ENCODE peak calls at places on chromosomes 12 and 14, in ten cellular contexts. One of them, this sample, is unnamed. For H3K4me1, the result is how much of the 10 kb centered on the place peaks cover.

GRCh38 chr12:15984963-15985362 is 73.8 kb downstream of the DERA start:
- DNase-seq in fibroblast of lung: no peak
- DNase-seq in Karpas-422: no peak
- DNase-seq in prostate gland: no peak
- DNase-seq in aorta: no peak
- DNase-seq in PC-9: no peak
- DNase-seq in CD4-positive, CD25-positive, alpha-beta regulatory T cell: no peak
- DNase-seq in neural progenitor cell: no peak
- DNase-seq in effector memory CD4-positive, alpha-beta T cell: no peak
- DNase-seq in CD4-positive, alpha-beta memory T cell: no peak
- DNase-seq in this sample: no peak

GRCh38 chr12:71582925-71583324 is 80.7 kb downstream of the ZFC3H1 start:
- DNase-seq in fibroblast of lung: no peak
- DNase-seq in Karpas-422: no peak
- DNase-seq in prostate gland: no peak
- DNase-seq in aorta: no peak
- DNase-seq in PC-9: no peak
- DNase-seq in CD4-positive, CD25-positive, alpha-beta regulatory T cell: no peak
- DNase-seq in neural progenitor cell: no peak
- DNase-seq in effector memory CD4-positive, alpha-beta T cell: no peak
- DNase-seq in CD4-positive, alpha-beta memory T cell: no peak
- DNase-seq in this sample: no peak

GRCh38 chr14:104278214-104278534 is 139.8 kb downstream of the KIF26A start:
- DNase-seq in fibroblast of lung: no peak
- DNase-seq in Karpas-422: no peak
- DNase-seq in prostate gland: no peak
- DNase-seq in aorta: no peak
- DNase-seq in PC-9: no peak
- DNase-seq in CD4-positive, CD25-positive, alpha-beta regulatory T cell: no peak
- DNase-seq in neural progenitor cell: no peak
- DNase-seq in effector memory CD4-positive, alpha-beta T cell: no peak
- DNase-seq in CD4-positive, alpha-beta memory T cell: no peak
- DNase-seq in this sample: no peak

GRCh38 chr12:119988440-119988787 is 622 bp upstream of the BICDL1 start:
- DNase-seq in fibroblast of lung: peak
- DNase-seq in Karpas-422: no peak
- DNase-seq in prostate gland: no peak
- DNase-seq in aorta: no peak
- DNase-seq in PC-9: no peak
- DNase-seq in CD4-positive, CD25-positive, alpha-beta regulatory T cell: no peak
- DNase-seq in neural progenitor cell: no peak
- DNase-seq in effector memory CD4-positive, alpha-beta T cell: no peak
- DNase-seq in CD4-positive, alpha-beta memory T cell: no peak
- DNase-seq in this sample: no peak

GRCh38 chr14:52950898-52951729 is at the start of gene FERMT2:
- DNase-seq in fibroblast of lung: peak
- DNase-seq in Karpas-422: no peak
- DNase-seq in prostate gland: peak
- DNase-seq in aorta: peak
- DNase-seq in PC-9: peak
- DNase-seq in CD4-positive, CD25-positive, alpha-beta regulatory T cell: no peak
- DNase-seq in neural progenitor cell: peak
- DNase-seq in effector memory CD4-positive, alpha-beta T cell: peak
- DNase-seq in CD4-positive, alpha-beta memory T cell: peak
- DNase-seq in this sample: peak

GRCh38 chr12:5096241-5096880 is 52.7 kb downstream of the KCNA5 start:
- DNase-seq in fibroblast of lung: peak
- DNase-seq in Karpas-422: no peak
- DNase-seq in prostate gland: no peak
- DNase-seq in aorta: no peak
- DNase-seq in PC-9: no peak
- DNase-seq in CD4-positive, CD25-positive, alpha-beta regulatory T cell: no peak
- DNase-seq in neural progenitor cell: no peak
- DNase-seq in effector memory CD4-positive, alpha-beta T cell: no peak
- DNase-seq in CD4-positive, alpha-beta memory T cell: no peak
- DNase-seq in this sample: no peak

GRCh38 chr12:96421014-96421413 is 20.8 kb upstream of the CDK17 start:
- DNase-seq in fibroblast of lung: no peak
- DNase-seq in Karpas-422: no peak
- DNase-seq in prostate gland: no peak
- DNase-seq in aorta: no peak
- DNase-seq in PC-9: no peak
- DNase-seq in CD4-positive, CD25-positive, alpha-beta regulatory T cell: peak
- DNase-seq in neural progenitor cell: no peak
- DNase-seq in effector memory CD4-positive, alpha-beta T cell: no peak
- DNase-seq in CD4-positive, alpha-beta memory T cell: peak
- DNase-seq in this sample: no peak

GRCh38 chr14:39247256-39247655 is 13.5 kb downstream of the MIA2 start:
- DNase-seq in fibroblast of lung: peak
- DNase-seq in Karpas-422: no peak
- DNase-seq in prostate gland: no peak
- DNase-seq in aorta: no peak
- DNase-seq in PC-9: no peak
- DNase-seq in CD4-positive, CD25-positive, alpha-beta regulatory T cell: no peak
- DNase-seq in neural progenitor cell: no peak
- DNase-seq in effector memory CD4-positive, alpha-beta T cell: no peak
- DNase-seq in CD4-positive, alpha-beta memory T cell: no peak
- DNase-seq in this sample: no peak

GRCh38 chr12:104910196-104910840 is 47.8 kb downstream of the SLC41A2 start:
- DNase-seq in fibroblast of lung: peak
- DNase-seq in Karpas-422: no peak
- DNase-seq in prostate gland: no peak
- DNase-seq in aorta: no peak
- DNase-seq in PC-9: no peak
- DNase-seq in CD4-positive, CD25-positive, alpha-beta regulatory T cell: no peak
- DNase-seq in neural progenitor cell: no peak
- DNase-seq in effector memory CD4-positive, alpha-beta T cell: no peak
- DNase-seq in CD4-positive, alpha-beta memory T cell: no peak
- DNase-seq in this sample: no peak

GRCh38 chr14:103103461-103104388 is 9.2 kb downstream of the EXOC3L4 start:
- DNase-seq in fibroblast of lung: peak
- DNase-seq in Karpas-422: no peak
- DNase-seq in prostate gland: peak
- DNase-seq in aorta: peak
- DNase-seq in PC-9: peak
- DNase-seq in CD4-positive, CD25-positive, alpha-beta regulatory T cell: peak
- DNase-seq in neural progenitor cell: no peak
- DNase-seq in effector memory CD4-positive, alpha-beta T cell: no peak
- DNase-seq in CD4-positive, alpha-beta memory T cell: no peak
- DNase-seq in this sample: peak

GRCh38 chr14:105019861-105020814 is 745 bp downstream of the CDCA4 start:
- DNase-seq in fibroblast of lung: no peak
- DNase-seq in Karpas-422: peak
- DNase-seq in prostate gland: no peak
- DNase-seq in aorta: peak
- DNase-seq in PC-9: no peak
- DNase-seq in CD4-positive, CD25-positive, alpha-beta regulatory T cell: peak
- DNase-seq in neural progenitor cell: peak
- DNase-seq in effector memory CD4-positive, alpha-beta T cell: peak
- DNase-seq in CD4-positive, alpha-beta memory T cell: peak
- DNase-seq in this sample: peak

GRCh38 chr12:122062832-122063690 is 15.5 kb upstream of the MLXIP start:
- DNase-seq in fibroblast of lung: peak
- DNase-seq in Karpas-422: no peak
- DNase-seq in prostate gland: peak
- DNase-seq in aorta: peak
- DNase-seq in PC-9: peak
- DNase-seq in CD4-positive, CD25-positive, alpha-beta regulatory T cell: no peak
- DNase-seq in neural progenitor cell: no peak
- DNase-seq in effector memory CD4-positive, alpha-beta T cell: no peak
- DNase-seq in CD4-positive, alpha-beta memory T cell: no peak
- DNase-seq in this sample: peak

GRCh38 chr14:36659822-36660735 is 1.6 kb upstream of the PAX9 start:
- DNase-seq in fibroblast of lung: no peak
- DNase-seq in Karpas-422: peak
- DNase-seq in prostate gland: no peak
- DNase-seq in aorta: no peak
- DNase-seq in PC-9: no peak
- DNase-seq in CD4-positive, CD25-positive, alpha-beta regulatory T cell: no peak
- DNase-seq in neural progenitor cell: peak
- DNase-seq in effector memory CD4-positive, alpha-beta T cell: no peak
- DNase-seq in CD4-positive, alpha-beta memory T cell: no peak
- DNase-seq in this sample: no peak

GRCh38 chr12:47383942-47384341 is 304.2 kb upstream of the AMIGO2 start:
- DNase-seq in fibroblast of lung: peak
- DNase-seq in Karpas-422: no peak
- DNase-seq in prostate gland: no peak
- DNase-seq in aorta: no peak
- DNase-seq in PC-9: no peak
- DNase-seq in CD4-positive, CD25-positive, alpha-beta regulatory T cell: no peak
- DNase-seq in neural progenitor cell: no peak
- DNase-seq in effector memory CD4-positive, alpha-beta T cell: no peak
- DNase-seq in CD4-positive, alpha-beta memory T cell: no peak
- DNase-seq in this sample: no peak

GRCh38 chr12:47388712-47389111 is 309.0 kb upstream of the AMIGO2 start:
- DNase-seq in fibroblast of lung: no peak
- DNase-seq in Karpas-422: no peak
- DNase-seq in prostate gland: no peak
- DNase-seq in aorta: no peak
- DNase-seq in PC-9: no peak
- DNase-seq in CD4-positive, CD25-positive, alpha-beta regulatory T cell: no peak
- DNase-seq in neural progenitor cell: no peak
- DNase-seq in effector memory CD4-positive, alpha-beta T cell: no peak
- DNase-seq in CD4-positive, alpha-beta memory T cell: no peak
- DNase-seq in this sample: no peak

GRCh38 chr12:47382305-47382704 is 302.5 kb upstream of the AMIGO2 start:
- DNase-seq in fibroblast of lung: no peak
- DNase-seq in Karpas-422: no peak
- DNase-seq in prostate gland: no peak
- DNase-seq in aorta: no peak
- DNase-seq in PC-9: no peak
- DNase-seq in CD4-positive, CD25-positive, alpha-beta regulatory T cell: peak
- DNase-seq in neural progenitor cell: no peak
- DNase-seq in effector memory CD4-positive, alpha-beta T cell: no peak
- DNase-seq in CD4-positive, alpha-beta memory T cell: no peak
- DNase-seq in this sample: no peak

GRCh38 chr12:47387991-47388390 is 308.2 kb upstream of the AMIGO2 start:
- DNase-seq in fibroblast of lung: no peak
- DNase-seq in Karpas-422: no peak
- DNase-seq in prostate gland: no peak
- DNase-seq in aorta: no peak
- DNase-seq in PC-9: no peak
- DNase-seq in CD4-positive, CD25-positive, alpha-beta regulatory T cell: no peak
- DNase-seq in neural progenitor cell: no peak
- DNase-seq in effector memory CD4-positive, alpha-beta T cell: no peak
- DNase-seq in CD4-positive, alpha-beta memory T cell: no peak
- DNase-seq in this sample: no peak

GRCh38 chr12:47385587-47385986 is 305.8 kb upstream of the AMIGO2 start:
- DNase-seq in fibroblast of lung: no peak
- DNase-seq in Karpas-422: no peak
- DNase-seq in prostate gland: no peak
- DNase-seq in aorta: no peak
- DNase-seq in PC-9: no peak
- DNase-seq in CD4-positive, CD25-positive, alpha-beta regulatory T cell: no peak
- DNase-seq in neural progenitor cell: no peak
- DNase-seq in effector memory CD4-positive, alpha-beta T cell: no peak
- DNase-seq in CD4-positive, alpha-beta memory T cell: no peak
- DNase-seq in this sample: no peak
- H3K4me1 ChIP-seq in fibroblast of lung: under half
- H3K4me1 ChIP-seq in Karpas-422: under half
- H3K4me1 ChIP-seq in prostate gland: under half
- H3K4me1 ChIP-seq in aorta: under half
- H3K4me1 ChIP-seq in PC-9: under half
- H3K4me1 ChIP-seq in CD4-positive, CD25-positive, alpha-beta regulatory T cell: under half
- H3K4me1 ChIP-seq in neural progenitor cell: under half
- H3K4me1 ChIP-seq in effector memory CD4-positive, alpha-beta T cell: under half
- H3K4me1 ChIP-seq in CD4-positive, alpha-beta memory T cell: under half
- H3K4me1 ChIP-seq in this sample: under half

GRCh38 chr14:94601961-94602391 is 10.2 kb upstream of the SERPINA3 start:
- DNase-seq in fibroblast of lung: peak
- DNase-seq in Karpas-422: no peak
- DNase-seq in prostate gland: peak
- DNase-seq in aorta: peak
- DNase-seq in PC-9: no peak
- DNase-seq in CD4-positive, CD25-positive, alpha-beta regulatory T cell: no peak
- DNase-seq in neural progenitor cell: no peak
- DNase-seq in effector memory CD4-positive, alpha-beta T cell: no peak
- DNase-seq in CD4-positive, alpha-beta memory T cell: no peak
- DNase-seq in this sample: no peak
- H3K4me1 ChIP-seq in fibroblast of lung: under half
- H3K4me1 ChIP-seq in Karpas-422: under half
- H3K4me1 ChIP-seq in prostate gland: under half
- H3K4me1 ChIP-seq in aorta: under half
- H3K4me1 ChIP-seq in PC-9: under half
- H3K4me1 ChIP-seq in CD4-positive, CD25-positive, alpha-beta regulatory T cell: under half
- H3K4me1 ChIP-seq in neural progenitor cell: under half
- H3K4me1 ChIP-seq in effector memory CD4-positive, alpha-beta T cell: under half
- H3K4me1 ChIP-seq in CD4-positive, alpha-beta memory T cell: under half
- H3K4me1 ChIP-seq in this sample: under half

GRCh38 chr14:93008381-93008780 is 85.4 kb downstream of the CHGA start:
- DNase-seq in fibroblast of lung: peak
- DNase-seq in Karpas-422: no peak
- DNase-seq in prostate gland: no peak
- DNase-seq in aorta: no peak
- DNase-seq in PC-9: peak
- DNase-seq in CD4-positive, CD25-positive, alpha-beta regulatory T cell: no peak
- DNase-seq in neural progenitor cell: no peak
- DNase-seq in effector memory CD4-positive, alpha-beta T cell: no peak
- DNase-seq in CD4-positive, alpha-beta memory T cell: no peak
- DNase-seq in this sample: no peak
- H3K4me1 ChIP-seq in fibroblast of lung: under half
- H3K4me1 ChIP-seq in Karpas-422: under half
- H3K4me1 ChIP-seq in prostate gland: under half
- H3K4me1 ChIP-seq in aorta: under half
- H3K4me1 ChIP-seq in PC-9: under half
- H3K4me1 ChIP-seq in CD4-positive, CD25-positive, alpha-beta regulatory T cell: under half
- H3K4me1 ChIP-seq in neural progenitor cell: under half
- H3K4me1 ChIP-seq in effector memory CD4-positive, alpha-beta T cell: under half
- H3K4me1 ChIP-seq in CD4-positive, alpha-beta memory T cell: under half
- H3K4me1 ChIP-seq in this sample: under half

GRCh38 chr12:65885716-65886115 is 61.4 kb downstream of the HMGA2 start:
- DNase-seq in fibroblast of lung: peak
- DNase-seq in Karpas-422: no peak
- DNase-seq in prostate gland: no peak
- DNase-seq in aorta: no peak
- DNase-seq in PC-9: no peak
- DNase-seq in CD4-positive, CD25-positive, alpha-beta regulatory T cell: peak
- DNase-seq in neural progenitor cell: no peak
- DNase-seq in effector memory CD4-positive, alpha-beta T cell: no peak
- DNase-seq in CD4-positive, alpha-beta memory T cell: no peak
- DNase-seq in this sample: no peak

GRCh38 chr12:65885312-65885711 is 61.0 kb downstream of the HMGA2 start:
- DNase-seq in fibroblast of lung: peak
- DNase-seq in Karpas-422: no peak
- DNase-seq in prostate gland: no peak
- DNase-seq in aorta: no peak
- DNase-seq in PC-9: no peak
- DNase-seq in CD4-positive, CD25-positive, alpha-beta regulatory T cell: no peak
- DNase-seq in neural progenitor cell: no peak
- DNase-seq in effector memory CD4-positive, alpha-beta T cell: no peak
- DNase-seq in CD4-positive, alpha-beta memory T cell: no peak
- DNase-seq in this sample: no peak

GRCh38 chr12:65891219-65891618 is 66.9 kb downstream of the HMGA2 start:
- DNase-seq in fibroblast of lung: peak
- DNase-seq in Karpas-422: no peak
- DNase-seq in prostate gland: no peak
- DNase-seq in aorta: no peak
- DNase-seq in PC-9: no peak
- DNase-seq in CD4-positive, CD25-positive, alpha-beta regulatory T cell: no peak
- DNase-seq in neural progenitor cell: no peak
- DNase-seq in effector memory CD4-positive, alpha-beta T cell: no peak
- DNase-seq in CD4-positive, alpha-beta memory T cell: no peak
- DNase-seq in this sample: no peak

GRCh38 chr12:65889144-65889880 is 65.0 kb downstream of the HMGA2 start:
- DNase-seq in fibroblast of lung: no peak
- DNase-seq in Karpas-422: no peak
- DNase-seq in prostate gland: no peak
- DNase-seq in aorta: no peak
- DNase-seq in PC-9: no peak
- DNase-seq in CD4-positive, CD25-positive, alpha-beta regulatory T cell: no peak
- DNase-seq in neural progenitor cell: no peak
- DNase-seq in effector memory CD4-positive, alpha-beta T cell: no peak
- DNase-seq in CD4-positive, alpha-beta memory T cell: no peak
- DNase-seq in this sample: no peak

GRCh38 chr12:65886996-65887395 is 62.7 kb downstream of the HMGA2 start:
- DNase-seq in fibroblast of lung: no peak
- DNase-seq in Karpas-422: no peak
- DNase-seq in prostate gland: no peak
- DNase-seq in aorta: no peak
- DNase-seq in PC-9: no peak
- DNase-seq in CD4-positive, CD25-positive, alpha-beta regulatory T cell: no peak
- DNase-seq in neural progenitor cell: no peak
- DNase-seq in effector memory CD4-positive, alpha-beta T cell: no peak
- DNase-seq in CD4-positive, alpha-beta memory T cell: no peak
- DNase-seq in this sample: no peak
- H3K4me1 ChIP-seq in fibroblast of lung: under half
- H3K4me1 ChIP-seq in Karpas-422: under half
- H3K4me1 ChIP-seq in prostate gland: under half
- H3K4me1 ChIP-seq in aorta: under half
- H3K4me1 ChIP-seq in PC-9: under half
- H3K4me1 ChIP-seq in CD4-positive, CD25-positive, alpha-beta regulatory T cell: under half
- H3K4me1 ChIP-seq in neural progenitor cell: under half
- H3K4me1 ChIP-seq in effector memory CD4-positive, alpha-beta T cell: under half
- H3K4me1 ChIP-seq in CD4-positive, alpha-beta memory T cell: under half
- H3K4me1 ChIP-seq in this sample: under half

This sample was measured in right lobe of liver.